ENCODE peak calls at places on chromosomes 7 and 10, in eight cellular contexts. R is DMS153, D is left cardiac atrium, J is H7, F is nucleus accumbens, W is AG08396, Y is HFF-Myc, E is IMR-90. O is an unnamed sample.

GRCh38 chr10:119542990-119543813 is 683 bp upstream of the RGS10 start:
- DNase-seq in E (peak), R (no peak), J (peak), D (peak), W (peak), F (no peak), Y (no peak), O (peak)

GRCh38 chr10:24771943-24772747 is 48.5 kb upstream of the ARHGAP21 start:
- DNase-seq in D (no peak), W (no peak), J (no peak), F (no peak), Y (no peak), R (no peak), E (peak), O (no peak)

GRCh38 chr7:27960415-27960814 is 220.2 kb downstream of the JAZF1 start:
- DNase-seq in Y (no peak), R (no peak), D (no peak), J (no peak), E (no peak), W (no peak), F (no peak), O (no peak)

GRCh38 chr10:97509120-97509670 is 10.5 kb downstream of the UBTD1 start:
- DNase-seq in D (no peak), R (no peak), J (no peak), W (no peak), Y (no peak), F (no peak), E (no peak), O (no peak)

GRCh38 chr10:77899080-77899477 is 27.5 kb downstream of the DLG5 start:
- DNase-seq in W (peak), Y (peak), R (peak), J (no peak), F (no peak), E (peak), D (peak), O (no peak)

GRCh38 chr7:105743351-105743812 is 133.0 kb downstream of the ATXN7L1 start:
- DNase-seq in R (no peak), E (peak), F (no peak), W (no peak), J (no peak), Y (no peak), D (no peak), O (no peak)

GRCh38 chr10:124992462-124993344 is 50.8 kb downstream of the ZRANB1 start:
- DNase-seq in J (peak), R (no peak), Y (peak), D (peak), W (peak), E (peak), F (peak), O (peak)

GRCh38 chr7:98216941-98217622 is 5.8 kb downstream of the BHLHA15 start:
- DNase-seq in D (peak), J (no peak), W (no peak), Y (no peak), E (no peak), F (no peak), R (no peak), O (no peak)

GRCh38 chr10:129853236-129853946 is 110.7 kb downstream of the EBF3 start:
- DNase-seq in Y (no peak), W (peak), R (peak), E (peak), F (no peak), J (peak), D (no peak), O (no peak)

O was measured in GM10248.